ENCODE peak calls at places on chromosomes 16 and 17, in four cellular contexts. One of them, this sample, is unnamed.

GRCh38 chr17:80832266-80832676 is 159.4 kb upstream of the CHMP6 start:
- DNase-seq in Caki2: peak
- DNase-seq in A549: peak
- DNase-seq in AG04450: peak
- DNase-seq in this sample: peak

GRCh38 chr17:75561927-75562603 is 25.5 kb upstream of the MYO15B start:
- DNase-seq in Caki2: no peak
- DNase-seq in A549: no peak
- DNase-seq in AG04450: no peak
- DNase-seq in this sample: no peak

GRCh38 chr16:73060948-73061495 is 13.1 kb upstream of the ZFHX3 start:
- DNase-seq in Caki2: no peak
- DNase-seq in A549: no peak
- DNase-seq in AG04450: no peak
- DNase-seq in this sample: no peak

GRCh38 chr17:43396491-43397060 is 2.2 kb upstream of the ARL4D start:
- DNase-seq in Caki2: no peak
- DNase-seq in AG04450: no peak
- DNase-seq in A549: no peak
- DNase-seq in this sample: no peak

GRCh38 chr16:86466695-86467406 is 43.5 kb upstream of the FOXF1 start:
- DNase-seq in Caki2: peak
- DNase-seq in AG04450: peak
- DNase-seq in A549: no peak
- DNase-seq in this sample: no peak

GRCh38 chr17:72118588-72119279 is 2.1 kb upstream of the SOX9 start:
- DNase-seq in AG04450: peak
- DNase-seq in Caki2: peak
- DNase-seq in A549: peak
- DNase-seq in this sample: peak

GRCh38 chr16:892536-893255 is 78.1 kb downstream of the LMF1 start:
- DNase-seq in Caki2: no peak
- DNase-seq in AG04450: no peak
- DNase-seq in A549: no peak
- DNase-seq in this sample: no peak

GRCh38 chr16:3548445-3548844 is 28.8 kb downstream of the NLRC3 start:
- DNase-seq in Caki2: no peak
- DNase-seq in AG04450: no peak
- DNase-seq in A549: no peak
- DNase-seq in this sample: no peak

GRCh38 chr17:74085434-74085833 is 118.0 kb upstream of the RPL38 start:
- DNase-seq in Caki2: no peak
- DNase-seq in AG04450: no peak
- DNase-seq in A549: no peak
- DNase-seq in this sample: no peak

This sample was measured in kidney tubule cell.